ENCODE peak calls at places on chromosomes 1 and 21, in four cellular contexts. One of them, this sample, is unnamed.

GRCh38 chr1:180131510-180131909 is 23.2 kb upstream of the QSOX1 start:
- DNase-seq in ureter: no peak
- DNase-seq in GM19239: no peak
- DNase-seq in HTR-8/SVneo: peak; percentile 41
- DNase-seq in this sample: no peak

GRCh38 chr1:22916469-22916817 is 56.2 kb downstream of the LACTBL1 start:
- DNase-seq in ureter: peak; percentile 63
- DNase-seq in GM19239: no peak
- DNase-seq in HTR-8/SVneo: no peak
- DNase-seq in this sample: no peak

GRCh38 chr1:201011616-201012015 is 11.9 kb downstream of the KIF21B start:
- DNase-seq in ureter: no peak
- DNase-seq in GM19239: no peak
- DNase-seq in HTR-8/SVneo: no peak
- DNase-seq in this sample: no peak

GRCh38 chr21:37198989-37199924 is 67.9 kb downstream of the VPS26C start:
- DNase-seq in ureter: no peak
- DNase-seq in GM19239: no peak
- DNase-seq in HTR-8/SVneo: peak; percentile 52
- DNase-seq in this sample: no peak

GRCh38 chr1:6210606-6211355 is 4.9 kb downstream of the RNF207 start:
- DNase-seq in ureter: no peak
- DNase-seq in GM19239: no peak
- DNase-seq in HTR-8/SVneo: no peak
- DNase-seq in this sample: no peak

GRCh38 chr1:202656951-202657646 is 53.2 kb downstream of the SYT2 start:
- DNase-seq in ureter: no peak
- DNase-seq in GM19239: no peak
- DNase-seq in HTR-8/SVneo: peak; percentile 62
- DNase-seq in this sample: no peak

GRCh38 chr21:46325073-46325912 is 1.3 kb downstream of the PCNT start:
- DNase-seq in ureter: peak; percentile 64
- DNase-seq in GM19239: no peak
- DNase-seq in HTR-8/SVneo: peak; percentile 50
- DNase-seq in this sample: peak; percentile 43

GRCh38 chr1:2230781-2231666 is 2.9 kb downstream of the SKI start:
- DNase-seq in ureter: peak; percentile 45
- DNase-seq in GM19239: no peak
- DNase-seq in HTR-8/SVneo: no peak
- DNase-seq in this sample: no peak

GRCh38 chr21:31397515-31397926 is 53.5 kb upstream of the TIAM1 start:
- DNase-seq in ureter: no peak
- DNase-seq in GM19239: no peak
- DNase-seq in HTR-8/SVneo: no peak
- DNase-seq in this sample: no peak

GRCh38 chr1:24392982-24393645 is 20.5 kb downstream of the STPG1 start:
- DNase-seq in ureter: no peak
- DNase-seq in GM19239: no peak
- DNase-seq in HTR-8/SVneo: no peak
- DNase-seq in this sample: no peak

GRCh38 chr1:236133802-236134201 is 8.5 kb upstream of the GPR137B start:
- DNase-seq in ureter: no peak
- DNase-seq in GM19239: no peak
- DNase-seq in HTR-8/SVneo: no peak
- DNase-seq in this sample: no peak

GRCh38 chr1:19643113-19643512 is 998 bp upstream of the NBL1 start:
- DNase-seq in ureter: peak; percentile 69
- DNase-seq in GM19239: no peak
- DNase-seq in HTR-8/SVneo: no peak
- DNase-seq in this sample: no peak

GRCh38 chr1:210747890-210748289 is 386.1 kb downstream of the KCNH1 start:
- DNase-seq in ureter: no peak
- DNase-seq in GM19239: no peak
- DNase-seq in HTR-8/SVneo: no peak
- DNase-seq in this sample: no peak